ENCODE peak calls at places on chromosomes 5 and 9, in nine cellular contexts. L is H1, E is SK-N-SH, B is sigmoid colon, J is HepG2, D is ovary, T is K562, C is upper lobe of left lung, F is stomach. W is an unnamed sample.
A peak's percentile ranks its signal among the peaks of the same experiment; 100 is the strongest.

GRCh38 chr9:87569008-87569908 is 71.6 kb downstream of the DAPK1 start:
- DNase-seq in D (no peak), F (no peak), T (no peak), E (peak; percentile 82), C (no peak), J (peak; percentile 91), L (no peak), B (no peak), W (no peak)

GRCh38 chr9:74908665-74909064 is 20.9 kb upstream of the TRPM6 start:
- DNase-seq in C (no peak), E (no peak), T (no peak), J (no peak), D (no peak), F (no peak), B (no peak), L (no peak), W (no peak)

GRCh38 chr9:122122903-122123632 is 30.0 kb upstream of the TTLL11 start:
- DNase-seq in T (peak; percentile 87), E (peak; percentile 88), J (peak; percentile 41), L (peak; percentile 97), C (no peak), D (peak; percentile 70), B (peak; percentile 86), F (peak; percentile 76), W (peak; percentile 54)

GRCh38 chr9:76687861-76688374 is 76.3 kb upstream of the PCA3 start:
- DNase-seq in D (no peak), B (no peak), T (no peak), C (no peak), F (peak; percentile 27), E (no peak), J (no peak), L (peak; percentile 23), W (no peak)

GRCh38 chr9:14813336-14814020 is 90.9 kb upstream of the CER1 start:
- DNase-seq in C (no peak), E (no peak), T (no peak), J (no peak), B (no peak), D (no peak), F (no peak), L (no peak), W (no peak)

GRCh38 chr9:34991833-34992375 is 2.4 kb downstream of the DNAJB5 start:
- DNase-seq in J (peak; percentile 34), C (peak; percentile 41), E (no peak), F (no peak), B (peak; percentile 85), D (peak; percentile 37), T (peak; percentile 49), L (peak; percentile 68), W (no peak)

GRCh38 chr5:74903165-74903787 is 37.1 kb upstream of the FAM169A start:
- DNase-seq in T (no peak), C (peak; percentile 36), J (peak; percentile 66), F (peak; percentile 71), E (peak; percentile 30), D (no peak), L (peak; percentile 81), B (no peak), W (no peak)

GRCh38 chr5:116272281-116272941 is 187.6 kb downstream of the COMMD10 start:
- DNase-seq in B (no peak), T (no peak), L (no peak), J (no peak), E (no peak), F (no peak), C (no peak), D (no peak), W (no peak)

GRCh38 chr5:142745268-142745667 is 24.9 kb upstream of the ARHGAP26 start:
- DNase-seq in D (no peak), J (no peak), L (no peak), F (no peak), C (no peak), B (no peak), T (no peak), E (no peak), W (no peak)

GRCh38 chr5:62299097-62299496 is 6.9 kb upstream of the KIF2A start:
- DNase-seq in T (no peak), C (no peak), E (no peak), D (no peak), L (no peak), B (no peak), J (no peak), F (no peak), W (no peak)

GRCh38 chr5:72556351-72557146 is 49.3 kb upstream of the ZNF366 start:
- DNase-seq in F (peak; percentile 34), D (peak; percentile 67), C (peak; percentile 91), L (peak; percentile 89), J (peak; percentile 43), B (peak; percentile 79), T (no peak), E (no peak), W (peak; percentile 17)

GRCh38 chr5:19605846-19606407 is 382.1 kb downstream of the CDH18 start:
- DNase-seq in E (no peak), D (no peak), C (no peak), B (no peak), T (no peak), L (no peak), J (no peak), F (no peak), W (no peak)

GRCh38 chr5:3124410-3124809 is 372.9 kb upstream of the IRX2 start:
- DNase-seq in B (no peak), C (no peak), T (no peak), E (no peak), J (no peak), F (no peak), L (no peak), D (no peak), W (no peak)

GRCh38 chr9:117825609-117826347 is 121.6 kb downstream of the TLR4 start:
- DNase-seq in D (no peak), T (no peak), B (no peak), J (no peak), F (no peak), C (no peak), E (no peak), L (no peak), W (no peak)

GRCh38 chr5:53151713-53152458 is 42.3 kb upstream of the MOCS2 start:
- DNase-seq in J (no peak), T (no peak), C (no peak), E (no peak), D (no peak), F (peak; percentile 34), B (no peak), L (no peak), W (no peak)

GRCh38 chr5:145473032-145473642 is 362.0 kb downstream of the PRELID2 start:
- DNase-seq in C (no peak), J (no peak), F (no peak), B (no peak), L (no peak), D (no peak), E (no peak), T (no peak), W (no peak)

GRCh38 chr5:139671096-139671841 is 23.1 kb downstream of the CXXC5 start:
- DNase-seq in C (peak; percentile 84), L (no peak), J (no peak), F (no peak), E (no peak), B (no peak), T (no peak), D (no peak), W (no peak)

DNA sequence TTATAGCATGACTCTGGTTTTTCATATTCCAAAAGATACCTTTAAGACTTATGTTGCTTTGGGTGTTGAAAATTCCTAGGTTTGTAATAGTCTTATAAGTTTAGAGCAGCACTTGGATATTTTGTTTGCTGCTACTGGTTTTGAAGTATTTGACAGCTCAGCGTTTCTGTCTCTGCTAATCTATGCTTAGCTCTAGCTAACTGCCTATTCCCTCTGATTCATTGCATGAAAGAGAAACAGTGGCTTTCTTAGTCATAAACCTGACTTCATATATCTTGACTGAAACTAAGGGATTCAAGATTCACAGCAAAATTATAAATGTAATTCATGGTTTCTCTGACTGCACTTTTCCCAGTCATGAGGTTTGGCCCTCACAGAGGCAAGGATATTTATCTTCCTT is 35.6 kb upstream of the ANXA1 start:
- DNase-seq in F (no peak), B (no peak), T (no peak), D (no peak), C (no peak), E (no peak), J (no peak), L (no peak), W (no peak)
- H3K4me3 ChIP-seq in F (no peak overlapping the region), B (no peak overlapping the region), T (no peak overlapping the region), D (no peak overlapping the region), C (no peak overlapping the region), E (no peak overlapping the region), J (no peak overlapping the region), L (no peak overlapping the region), W (no peak overlapping the region)

DNA sequence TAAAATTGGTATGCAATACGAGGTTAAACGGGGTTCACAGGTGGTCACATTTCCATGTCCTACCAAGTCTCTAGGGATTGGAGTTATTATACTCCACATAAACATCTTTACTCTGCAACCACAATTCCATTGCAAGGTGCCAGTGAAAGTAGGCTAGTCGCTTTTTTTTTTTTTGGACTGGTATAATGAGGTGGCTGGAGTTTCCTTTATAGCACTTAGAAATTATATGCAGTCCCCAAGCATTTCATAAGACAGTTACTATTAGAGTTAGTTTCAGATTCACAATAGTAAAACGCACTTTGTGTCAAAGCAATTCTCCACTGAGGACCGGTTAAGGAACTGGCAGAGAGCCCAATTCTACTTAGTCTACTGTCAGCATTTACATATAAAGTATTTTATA is 1.4 kb downstream of the MEF2C start:
- DNase-seq in E (no peak), F (no peak), D (no peak), L (no peak), C (no peak), B (no peak), T (no peak), J (no peak), W (no peak)
- TF ChIP-seq EP300 in E (no peak), F (no peak), D (no peak), L (no peak), C (no peak), B (no peak), T (no peak), J (no peak), W (no peak)

GRCh38 chr9:4020038-4020746 is 279.7 kb downstream of the GLIS3 start:
- DNase-seq in D (no peak), E (no peak), F (no peak), L (no peak), T (no peak), C (no peak), J (no peak), B (no peak), W (no peak)
- H3K27me3 ChIP-seq in D (no peaks in the 10 kb centered on the region), E (no peaks in the 10 kb centered on the region), F (no peaks in the 10 kb centered on the region), L (no peaks in the 10 kb centered on the region), T (no peaks in the 10 kb centered on the region), C (no peaks in the 10 kb centered on the region), J (no peaks in the 10 kb centered on the region), B (no peaks in the 10 kb centered on the region), W (no peaks in the 10 kb centered on the region)

DNA sequence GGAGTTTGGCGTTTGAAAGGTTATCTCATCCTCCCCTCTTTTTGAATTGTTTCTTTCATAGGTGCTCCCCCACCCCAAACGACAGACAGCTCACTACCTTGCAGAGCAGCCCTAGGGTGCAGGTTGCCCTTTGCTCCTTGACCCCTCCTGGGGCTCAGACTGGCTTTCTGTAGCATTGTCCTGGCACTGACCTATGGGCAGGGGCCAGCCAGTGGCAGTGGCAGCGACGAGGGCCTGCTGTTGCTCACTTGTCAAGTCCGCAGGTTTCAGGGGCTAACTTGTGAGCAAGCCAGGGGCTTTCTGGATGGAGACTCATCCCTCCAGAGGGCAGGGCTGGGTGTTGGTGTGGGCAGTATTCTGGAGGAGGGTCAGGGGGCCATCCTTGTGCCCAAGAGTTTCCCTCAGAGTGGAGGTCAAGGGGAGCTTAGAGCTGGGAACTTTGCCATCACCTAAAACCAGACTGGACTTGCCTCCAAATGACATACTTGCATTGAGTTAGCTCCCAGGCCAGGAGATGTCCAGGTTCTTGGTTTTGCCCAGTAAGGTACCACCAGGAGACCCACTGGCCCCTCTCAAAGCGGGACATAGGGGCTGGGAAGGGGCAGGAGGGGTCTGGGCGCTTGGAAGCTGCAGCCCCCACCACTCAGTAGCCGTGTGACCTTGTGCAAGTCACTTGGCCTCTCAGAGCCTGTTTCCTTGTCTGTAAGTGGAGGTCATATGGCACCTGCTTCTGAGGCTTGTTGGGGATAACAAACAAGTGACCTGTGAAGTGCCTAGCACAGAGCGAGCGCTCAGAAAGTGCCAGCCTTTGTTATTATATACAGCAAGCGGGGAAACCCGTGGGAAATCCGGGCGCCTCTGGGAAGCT is 53.5 kb upstream of the CDKN2AIPNL start:
- DNase-seq in D (peak; percentile 53), B (no peak), C (peak; percentile 53), F (no peak), J (peak; percentile 8), T (peak; percentile 10), L (no peak), E (no peak), W (no peak)
- H3K4me3 ChIP-seq in D (peak overlapping the region; percentile 59), B (peak overlapping the region; percentile 54), C (peak overlapping the region; percentile 60), F (peak overlapping the region; percentile 54), J (peak overlapping the region; percentile 82), T (peak overlapping the region; percentile 46), L (peak overlapping the region; percentile 62), E (peak overlapping the region; percentile 52), W (peak overlapping the region; percentile 38)

W was measured in tibial nerve.